ENCODE peak calls at places on chromosomes 5 and 9, in seven cellular contexts. One of them, this sample, is unnamed.

GRCh38 chr9:70574222-70574837 is 159.9 kb upstream of the KLF9 start:
- DNase-seq in NCI-H2107: no peak
- DNase-seq in MCF 10A: peak; percentile 38
- DNase-seq in retina: peak; percentile 27
- DNase-seq in effector memory CD8-positive, alpha-beta T cell: no peak
- DNase-seq in stimulated activated CD4-positive, alpha-beta T cell treated with anti-CD3 and anti-CD28 coated beads, Interleukin-15, amount 100 ng/mL, for 48 hours: no peak
- DNase-seq in chondrocyte: no peak
- DNase-seq in this sample: no peak

GRCh38 chr9:130588416-130588815 is 9.0 kb downstream of the FUBP3 start:
- DNase-seq in NCI-H2107: no peak
- DNase-seq in MCF 10A: no peak
- DNase-seq in retina: no peak
- DNase-seq in effector memory CD8-positive, alpha-beta T cell: no peak
- DNase-seq in stimulated activated CD4-positive, alpha-beta T cell treated with anti-CD3 and anti-CD28 coated beads, Interleukin-15, amount 100 ng/mL, for 48 hours: no peak
- DNase-seq in chondrocyte: no peak
- DNase-seq in this sample: no peak

GRCh38 chr5:149957855-149958254 is 2.7 kb upstream of the SLC26A2 start:
- DNase-seq in NCI-H2107: no peak
- DNase-seq in MCF 10A: no peak
- DNase-seq in retina: no peak
- DNase-seq in effector memory CD8-positive, alpha-beta T cell: no peak
- DNase-seq in stimulated activated CD4-positive, alpha-beta T cell treated with anti-CD3 and anti-CD28 coated beads, Interleukin-15, amount 100 ng/mL, for 48 hours: no peak
- DNase-seq in chondrocyte: no peak
- DNase-seq in this sample: no peak

GRCh38 chr5:76273491-76273890 is 129.6 kb upstream of the IQGAP2 start:
- DNase-seq in NCI-H2107: no peak
- DNase-seq in MCF 10A: no peak
- DNase-seq in retina: no peak
- DNase-seq in effector memory CD8-positive, alpha-beta T cell: no peak
- DNase-seq in stimulated activated CD4-positive, alpha-beta T cell treated with anti-CD3 and anti-CD28 coated beads, Interleukin-15, amount 100 ng/mL, for 48 hours: no peak
- DNase-seq in chondrocyte: no peak
- DNase-seq in this sample: no peak

GRCh38 chr9:117121331-117121730 is 293.5 kb downstream of the ASTN2 start:
- DNase-seq in NCI-H2107: no peak
- DNase-seq in MCF 10A: no peak
- DNase-seq in retina: no peak
- DNase-seq in effector memory CD8-positive, alpha-beta T cell: no peak
- DNase-seq in stimulated activated CD4-positive, alpha-beta T cell treated with anti-CD3 and anti-CD28 coated beads, Interleukin-15, amount 100 ng/mL, for 48 hours: no peak
- DNase-seq in chondrocyte: no peak
- DNase-seq in this sample: no peak

GRCh38 chr5:38414348-38414747 is 142.1 kb downstream of the LIFR start:
- DNase-seq in NCI-H2107: no peak
- DNase-seq in MCF 10A: no peak
- DNase-seq in retina: no peak
- DNase-seq in effector memory CD8-positive, alpha-beta T cell: no peak
- DNase-seq in stimulated activated CD4-positive, alpha-beta T cell treated with anti-CD3 and anti-CD28 coated beads, Interleukin-15, amount 100 ng/mL, for 48 hours: no peak
- DNase-seq in chondrocyte: no peak
- DNase-seq in this sample: no peak

GRCh38 chr5:118126159-118126558 is 862.2 kb downstream of the DTWD2 start:
- DNase-seq in NCI-H2107: no peak
- DNase-seq in MCF 10A: peak; percentile 36
- DNase-seq in retina: no peak
- DNase-seq in effector memory CD8-positive, alpha-beta T cell: no peak
- DNase-seq in stimulated activated CD4-positive, alpha-beta T cell treated with anti-CD3 and anti-CD28 coated beads, Interleukin-15, amount 100 ng/mL, for 48 hours: no peak
- DNase-seq in chondrocyte: no peak
- DNase-seq in this sample: no peak

GRCh38 chr5:124844371-124844770 is 97.9 kb upstream of the ZNF608 start:
- DNase-seq in NCI-H2107: no peak
- DNase-seq in MCF 10A: no peak
- DNase-seq in retina: no peak
- DNase-seq in effector memory CD8-positive, alpha-beta T cell: no peak
- DNase-seq in stimulated activated CD4-positive, alpha-beta T cell treated with anti-CD3 and anti-CD28 coated beads, Interleukin-15, amount 100 ng/mL, for 48 hours: no peak
- DNase-seq in chondrocyte: no peak
- DNase-seq in this sample: no peak

GRCh38 chr5:157870837-157871834 is 12.2 kb upstream of the CLINT1 start:
- DNase-seq in NCI-H2107: no peak
- DNase-seq in MCF 10A: peak; percentile 98
- DNase-seq in retina: no peak
- DNase-seq in effector memory CD8-positive, alpha-beta T cell: no peak
- DNase-seq in stimulated activated CD4-positive, alpha-beta T cell treated with anti-CD3 and anti-CD28 coated beads, Interleukin-15, amount 100 ng/mL, for 48 hours: no peak
- DNase-seq in chondrocyte: no peak
- DNase-seq in this sample: peak; percentile 90

GRCh38 chr9:70340572-70340971 is 73.9 kb downstream of the KLF9 start:
- DNase-seq in NCI-H2107: no peak
- DNase-seq in MCF 10A: peak; percentile 25
- DNase-seq in retina: no peak
- DNase-seq in effector memory CD8-positive, alpha-beta T cell: no peak
- DNase-seq in stimulated activated CD4-positive, alpha-beta T cell treated with anti-CD3 and anti-CD28 coated beads, Interleukin-15, amount 100 ng/mL, for 48 hours: no peak
- DNase-seq in chondrocyte: no peak
- DNase-seq in this sample: peak; percentile 17

GRCh38 chr9:114303571-114303970 is 19.3 kb upstream of the ORM1 start:
- DNase-seq in NCI-H2107: no peak
- DNase-seq in MCF 10A: no peak
- DNase-seq in retina: no peak
- DNase-seq in effector memory CD8-positive, alpha-beta T cell: no peak
- DNase-seq in stimulated activated CD4-positive, alpha-beta T cell treated with anti-CD3 and anti-CD28 coated beads, Interleukin-15, amount 100 ng/mL, for 48 hours: no peak
- DNase-seq in chondrocyte: no peak
- DNase-seq in this sample: no peak

GRCh38 chr5:98319299-98320011 is 454.0 kb upstream of the RGMB start:
- DNase-seq in NCI-H2107: no peak
- DNase-seq in MCF 10A: no peak
- DNase-seq in retina: no peak
- DNase-seq in effector memory CD8-positive, alpha-beta T cell: no peak
- DNase-seq in stimulated activated CD4-positive, alpha-beta T cell treated with anti-CD3 and anti-CD28 coated beads, Interleukin-15, amount 100 ng/mL, for 48 hours: no peak
- DNase-seq in chondrocyte: no peak
- DNase-seq in this sample: no peak

GRCh38 chr9:132199056-132199455 is 37.2 kb downstream of the NTNG2 start:
- DNase-seq in NCI-H2107: no peak
- DNase-seq in MCF 10A: no peak
- DNase-seq in retina: no peak
- DNase-seq in effector memory CD8-positive, alpha-beta T cell: no peak
- DNase-seq in stimulated activated CD4-positive, alpha-beta T cell treated with anti-CD3 and anti-CD28 coated beads, Interleukin-15, amount 100 ng/mL, for 48 hours: no peak
- DNase-seq in chondrocyte: no peak
- DNase-seq in this sample: no peak

GRCh38 chr5:171520300-171521170 is 101.1 kb downstream of the FGF18 start:
- DNase-seq in NCI-H2107: no peak
- DNase-seq in MCF 10A: peak; percentile 62
- DNase-seq in retina: peak; percentile 28
- DNase-seq in effector memory CD8-positive, alpha-beta T cell: no peak
- DNase-seq in stimulated activated CD4-positive, alpha-beta T cell treated with anti-CD3 and anti-CD28 coated beads, Interleukin-15, amount 100 ng/mL, for 48 hours: no peak
- DNase-seq in chondrocyte: no peak
- DNase-seq in this sample: peak; percentile 60

GRCh38 chr9:3517377-3518048 is 8.3 kb downstream of the RFX3 start:
- DNase-seq in NCI-H2107: no peak
- DNase-seq in MCF 10A: no peak
- DNase-seq in retina: no peak
- DNase-seq in effector memory CD8-positive, alpha-beta T cell: no peak
- DNase-seq in stimulated activated CD4-positive, alpha-beta T cell treated with anti-CD3 and anti-CD28 coated beads, Interleukin-15, amount 100 ng/mL, for 48 hours: no peak
- DNase-seq in chondrocyte: no peak
- DNase-seq in this sample: no peak

GRCh38 chr9:24436761-24437160 is 108.9 kb downstream of the IZUMO3 start:
- DNase-seq in NCI-H2107: no peak
- DNase-seq in MCF 10A: no peak
- DNase-seq in retina: no peak
- DNase-seq in effector memory CD8-positive, alpha-beta T cell: no peak
- DNase-seq in stimulated activated CD4-positive, alpha-beta T cell treated with anti-CD3 and anti-CD28 coated beads, Interleukin-15, amount 100 ng/mL, for 48 hours: no peak
- DNase-seq in chondrocyte: no peak
- DNase-seq in this sample: no peak

GRCh38 chr5:177497011-177497296 is 450 bp downstream of the PDLIM7 start:
- DNase-seq in NCI-H2107: no peak
- DNase-seq in MCF 10A: no peak
- DNase-seq in retina: no peak
- DNase-seq in effector memory CD8-positive, alpha-beta T cell: no peak
- DNase-seq in stimulated activated CD4-positive, alpha-beta T cell treated with anti-CD3 and anti-CD28 coated beads, Interleukin-15, amount 100 ng/mL, for 48 hours: no peak
- DNase-seq in chondrocyte: no peak
- DNase-seq in this sample: no peak

GRCh38 chr5:180121799-180122198 is 50.2 kb upstream of the RNF130 start:
- DNase-seq in NCI-H2107: no peak
- DNase-seq in MCF 10A: no peak
- DNase-seq in retina: no peak
- DNase-seq in effector memory CD8-positive, alpha-beta T cell: no peak
- DNase-seq in stimulated activated CD4-positive, alpha-beta T cell treated with anti-CD3 and anti-CD28 coated beads, Interleukin-15, amount 100 ng/mL, for 48 hours: no peak
- DNase-seq in chondrocyte: no peak
- DNase-seq in this sample: no peak

GRCh38 chr9:36289836-36290435 is 31.7 kb upstream of the GNE start:
- DNase-seq in NCI-H2107: no peak
- DNase-seq in MCF 10A: no peak
- DNase-seq in retina: no peak
- DNase-seq in effector memory CD8-positive, alpha-beta T cell: no peak
- DNase-seq in stimulated activated CD4-positive, alpha-beta T cell treated with anti-CD3 and anti-CD28 coated beads, Interleukin-15, amount 100 ng/mL, for 48 hours: no peak
- DNase-seq in chondrocyte: no peak
- DNase-seq in this sample: no peak

GRCh38 chr5:13498279-13498678 is 446.2 kb downstream of the DNAH5 start:
- DNase-seq in NCI-H2107: no peak
- DNase-seq in MCF 10A: no peak
- DNase-seq in retina: no peak
- DNase-seq in effector memory CD8-positive, alpha-beta T cell: no peak
- DNase-seq in stimulated activated CD4-positive, alpha-beta T cell treated with anti-CD3 and anti-CD28 coated beads, Interleukin-15, amount 100 ng/mL, for 48 hours: no peak
- DNase-seq in chondrocyte: no peak
- DNase-seq in this sample: no peak

GRCh38 chr5:149056611-149057165 is 6.2 kb downstream of the SH3TC2 start:
- DNase-seq in NCI-H2107: no peak
- DNase-seq in MCF 10A: no peak
- DNase-seq in retina: no peak
- DNase-seq in effector memory CD8-positive, alpha-beta T cell: no peak
- DNase-seq in stimulated activated CD4-positive, alpha-beta T cell treated with anti-CD3 and anti-CD28 coated beads, Interleukin-15, amount 100 ng/mL, for 48 hours: no peak
- DNase-seq in chondrocyte: no peak
- DNase-seq in this sample: no peak

This sample was measured in RWPE1.